ENCODE peak calls at places on chromosomes 3 and 15, in four cellular contexts. G, S, Z and A are unnamed samples.

GRCh38 chr3:17518189-17519059 is 224.0 kb downstream of the TBC1D5 start:
- DNase-seq in G (no peak), Z (no peak), S (no peak), A (no peak)

GRCh38 chr3:101050061-101050460 is 56.8 kb upstream of the ABI3BP start:
- DNase-seq in Z (no peak), S (no peak), G (no peak), A (no peak)

GRCh38 chr3:144107923-144108322 is 136.3 kb downstream of the DIPK2A start:
- DNase-seq in G (no peak), S (no peak), Z (no peak), A (no peak)

GRCh38 chr3:144843099-144843498 is 871.5 kb downstream of the DIPK2A start:
- DNase-seq in Z (no peak), S (no peak), G (no peak), A (no peak)

GRCh38 chr3:63654246-63654645 is 1.8 kb downstream of the SNTN start:
- DNase-seq in S (no peak), G (no peak), Z (no peak), A (no peak)

GRCh38 chr3:106534206-106534605 is 665.4 kb upstream of the CBLB start:
- DNase-seq in Z (no peak), S (no peak), G (peak; percentile 44), A (no peak)

GRCh38 chr15:81948751-81949150 is 97.1 kb downstream of the MEX3B start:
- DNase-seq in G (no peak), Z (no peak), S (no peak), A (no peak)

GRCh38 chr15:60074181-60074885 is 70.2 kb downstream of the FOXB1 start:
- DNase-seq in G (no peak), Z (peak; percentile 32), S (no peak), A (no peak)

GRCh38 chr3:109187390-109187789 is 50.9 kb downstream of the C3orf85 start:
- DNase-seq in Z (no peak), G (no peak), S (no peak), A (no peak)

GRCh38 chr3:65412591-65412990 is 626.1 kb downstream of the MAGI1 start:
- DNase-seq in G (no peak), S (no peak), Z (peak; percentile 36), A (no peak)

GRCh38 chr15:79680721-79681120 is 216.1 kb downstream of the MTHFS start:
- DNase-seq in G (peak; percentile 7), Z (no peak), S (no peak), A (no peak)

GRCh38 chr3:9754678-9755077 is 4.9 kb downstream of the OGG1 start:
- DNase-seq in Z (no peak), G (no peak), S (no peak), A (no peak)

GRCh38 chr15:90000175-90000923 is 775 bp upstream of the ZNF710 start:
- DNase-seq in Z (no peak), S (no peak), G (no peak), A (no peak)

GRCh38 chr3:192833177-192833890 is 84.3 kb downstream of the MB21D2 start:
- DNase-seq in S (no peak), G (no peak), Z (no peak), A (no peak)

GRCh38 chr3:160038862-160039562 is 50.4 kb downstream of the IL12A start:
- DNase-seq in S (no peak), Z (no peak), G (peak; percentile 43), A (no peak)

GRCh38 chr3:49841126-49841525 is 15.2 kb downstream of the TRAIP start:
- DNase-seq in G (peak; percentile 21), Z (no peak), S (no peak), A (peak; percentile 24)

GRCh38 chr3:46717447-46718231 is at the start of gene PRSS50:
- DNase-seq in G (no peak), Z (no peak), S (no peak), A (no peak)

GRCh38 chr3:47347217-47347801 is 33.5 kb upstream of the PTPN23 start:
- DNase-seq in G (no peak), Z (no peak), S (no peak), A (no peak)

GRCh38 chr3:177672252-177672911 is 475.1 kb upstream of the TBL1XR1 start:
- DNase-seq in Z (no peak), G (no peak), S (no peak), A (no peak)

GRCh38 chr15:101652783-101653430 is 726 bp upstream of the TM2D3 start:
- DNase-seq in G (no peak), Z (no peak), S (no peak), A (no peak)

GRCh38 chr15:62649793-62650420 is 392.6 kb upstream of the TPM1 start:
- DNase-seq in Z (peak; percentile 57), S (no peak), G (no peak), A (no peak)

GRCh38 chr3:117842086-117842485 is 1132.5 kb downstream of the TUSC7 start:
- DNase-seq in Z (no peak), S (no peak), G (no peak), A (no peak)

GRCh38 chr3:36147934-36148333 is 232.4 kb upstream of the STAC start:
- DNase-seq in G (peak; percentile 10), S (no peak), Z (no peak), A (no peak)

GRCh38 chr15:37100109-37100873 is at the start of gene MEIS2:
- DNase-seq in G (peak; percentile 85), S (peak; percentile 17), Z (peak; percentile 88), A (peak; percentile 67)

GRCh38 chr3:146605106-146605505 is at the start of gene PLSCR5:
- DNase-seq in S (no peak), G (no peak), Z (no peak), A (no peak)

GRCh38 chr15:94000603-94001002 is 230.8 kb upstream of the MCTP2 start:
- DNase-seq in Z (no peak), S (no peak), G (no peak), A (no peak)

GRCh38 chr15:71529353-71529752 is 281.0 kb upstream of the NR2E3 start:
- DNase-seq in G (no peak), Z (no peak), S (no peak), A (no peak)

GRCh38 chr15:71538181-71538580 is 272.2 kb upstream of the NR2E3 start:
- DNase-seq in G (no peak), S (no peak), Z (no peak), A (no peak)

GRCh38 chr15:71538922-71539321 is 271.4 kb upstream of the NR2E3 start:
- DNase-seq in S (no peak), Z (no peak), G (no peak), A (no peak)

GRCh38 chr15:71530116-71530515 is 280.2 kb upstream of the NR2E3 start:
- DNase-seq in G (no peak), Z (no peak), S (no peak), A (no peak)

DNA sequence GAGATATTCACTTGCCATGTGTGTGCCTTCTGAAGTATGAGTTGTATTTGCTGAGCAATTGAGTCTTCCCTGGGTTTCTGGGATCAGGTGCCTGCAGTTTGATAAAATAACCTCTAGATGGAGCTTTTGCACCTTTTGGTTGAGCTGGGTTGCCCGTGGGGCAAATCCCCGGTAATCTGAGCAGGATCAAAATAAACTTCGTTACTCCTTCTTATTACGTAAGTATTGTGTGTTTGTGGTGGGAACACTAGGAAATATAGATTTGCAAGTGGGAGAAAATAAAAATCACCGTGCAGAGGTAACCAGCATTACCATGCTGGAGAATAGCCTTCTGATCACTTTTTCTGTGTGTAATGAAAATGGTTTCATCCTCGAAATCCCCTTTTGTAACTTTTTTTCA is 277.4 kb upstream of the NR2E3 start:
- DNase-seq in S (no peak), G (peak; percentile 37), Z (no peak), A (peak; percentile 10)
- TF ChIP-seq CTCF in S (peak; percentile 67), G (peak; percentile 68), Z (no peak), A (peak; percentile 82)

GRCh38 chr15:91126080-91126479 is 26.0 kb downstream of the SV2B start:
- DNase-seq in S (no peak), G (no peak), Z (no peak), A (no peak)
- TF ChIP-seq CTCF in S (no peak), G (no peak), Z (no peak), A (no peak)

DNA sequence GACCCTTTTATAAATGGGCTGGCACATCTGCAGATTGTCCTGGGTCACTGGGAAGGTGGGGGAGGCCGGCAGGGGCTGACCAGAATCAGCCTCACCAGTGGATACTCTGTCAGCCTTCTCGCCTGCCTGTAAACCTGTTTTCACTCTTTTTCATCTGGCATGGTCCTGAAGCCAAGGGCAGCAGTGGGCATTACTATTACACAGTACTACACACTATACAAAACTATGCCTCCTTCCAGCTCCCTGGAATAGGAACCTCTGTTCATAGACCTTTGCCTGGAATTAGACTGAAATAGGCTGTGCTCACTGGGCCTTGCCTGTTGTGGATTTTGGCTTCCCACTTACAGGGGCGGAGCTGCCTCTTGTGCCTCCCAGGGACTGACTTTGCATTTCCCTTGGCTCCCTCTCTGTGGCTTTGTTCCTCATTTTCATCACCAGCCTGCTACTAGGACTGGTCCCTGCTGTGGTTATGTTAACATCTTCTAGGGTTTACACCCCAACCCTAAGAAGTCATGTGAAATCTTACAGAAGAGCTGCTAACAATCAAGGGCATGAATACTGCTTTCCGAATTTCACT is 120.7 kb downstream of the FNDC3B start:
- DNase-seq in Z (no peak), S (no peak), G (no peak), A (no peak)
- TF ChIP-seq CTCF in Z (no peak), S (no peak), G (no peak), A (no peak)

GRCh38 chr15:69061414-69061842 is 46.9 kb downstream of the NOX5 start:
- DNase-seq in S (no peak), Z (no peak), G (no peak), A (no peak)
- TF ChIP-seq CTCF in S (no peak), Z (no peak), G (no peak), A (no peak)

GRCh38 chr3:52054689-52055511 is 1.5 kb downstream of the DUSP7 start:
- DNase-seq in Z (no peak), G (no peak), S (no peak), A (no peak)

GRCh38 chr3:52051444-52051843 is 4.9 kb downstream of the DUSP7 start:
- DNase-seq in Z (no peak), G (no peak), S (no peak), A (no peak)

GRCh38 chr3:52050571-52050970 is 5.8 kb downstream of the DUSP7 start:
- DNase-seq in Z (no peak), G (no peak), S (no peak), A (no peak)

GRCh38 chr3:52053307-52054304 is 2.8 kb downstream of the DUSP7 start:
- DNase-seq in Z (peak; percentile 77), G (peak; percentile 45), S (no peak), A (no peak)

GRCh38 chr3:52052831-52053306 is 3.5 kb downstream of the DUSP7 start:
- DNase-seq in Z (peak; percentile 86), S (peak; percentile 23), G (peak; percentile 71), A (no peak)
- TF ChIP-seq CTCF in Z (peak; percentile 76), S (peak; percentile 39), G (no peak), A (no peak)

GRCh38 chr3:12034440-12034839 is 30.3 kb downstream of the SYN2 start:
- DNase-seq in G (no peak), Z (no peak), S (no peak), A (no peak)
- TF ChIP-seq CTCF in G (no peak), Z (no peak), S (no peak), A (no peak)

GRCh38 chr3:81716870-81717509 is 44.5 kb downstream of the GBE1 start:
- DNase-seq in S (no peak), Z (no peak), G (no peak), A (no peak)
- TF ChIP-seq CTCF in S (no peak), Z (no peak), G (no peak), A (no peak)

GRCh38 chr3:61928020-61928419 is 366.6 kb downstream of the PTPRG start:
- DNase-seq in G (no peak), Z (no peak), S (no peak), A (no peak)
- TF ChIP-seq CTCF in G (no peak), Z (no peak), S (no peak), A (no peak)

GRCh38 chr3:132180337-132180791 is 136.8 kb upstream of the ACP3 start:
- DNase-seq in Z (peak; percentile 27), G (peak; percentile 45), S (no peak), A (peak; percentile 45)
- TF ChIP-seq CTCF in Z (peak; percentile 54), G (peak; percentile 80), S (peak; percentile 40), A (peak; percentile 82)